ENCODE peak calls at places on chromosome 19, in four cellular contexts. O, A, E and T are unnamed samples.

GRCh38 chr19:54573330-54573872 is at the start of gene LILRA2:
- DNase-seq in A (no peak), E (no peak), O (no peak), T (no peak)

GRCh38 chr19:46211201-46211881 is 18.2 kb upstream of the IGFL1 start:
- DNase-seq in O (no peak), A (no peak), E (no peak), T (no peak)

GRCh38 chr19:38478273-38478971 is 44.9 kb downstream of the RYR1 start:
- DNase-seq in A (peak), O (no peak), E (peak), T (peak)

GRCh38 chr19:7658219-7658686 is 10.6 kb upstream of the RETN start:
- DNase-seq in O (peak), E (no peak), A (no peak), T (no peak)

GRCh38 chr19:44059229-44059628 is 7.4 kb downstream of the ZNF223 start:
- DNase-seq in A (no peak), E (no peak), O (no peak), T (no peak)

GRCh38 chr19:12043752-12044422 is 8.4 kb upstream of the ZNF433 start:
- DNase-seq in A (no peak), O (no peak), E (no peak), T (no peak)

GRCh38 chr19:709196-709964 is 645 bp downstream of the PALM start:
- DNase-seq in O (no peak), A (no peak), E (no peak), T (no peak)

GRCh38 chr19:4295972-4296771 is 6.0 kb downstream of the TMIGD2 start:
- DNase-seq in A (no peak), O (no peak), E (no peak), T (no peak)

GRCh38 chr19:18961767-18962423 is 20.9 kb upstream of the HOMER3 start:
- DNase-seq in E (no peak), A (peak), O (no peak), T (no peak)

GRCh38 chr19:47414469-47414868 is 4.9 kb downstream of the MEIS3 start:
- DNase-seq in A (peak), O (no peak), E (peak), T (peak)

GRCh38 chr19:56271096-56271495 is 1.5 kb upstream of the EDDM13 start:
- DNase-seq in E (no peak), O (no peak), A (no peak), T (no peak)

DNA sequence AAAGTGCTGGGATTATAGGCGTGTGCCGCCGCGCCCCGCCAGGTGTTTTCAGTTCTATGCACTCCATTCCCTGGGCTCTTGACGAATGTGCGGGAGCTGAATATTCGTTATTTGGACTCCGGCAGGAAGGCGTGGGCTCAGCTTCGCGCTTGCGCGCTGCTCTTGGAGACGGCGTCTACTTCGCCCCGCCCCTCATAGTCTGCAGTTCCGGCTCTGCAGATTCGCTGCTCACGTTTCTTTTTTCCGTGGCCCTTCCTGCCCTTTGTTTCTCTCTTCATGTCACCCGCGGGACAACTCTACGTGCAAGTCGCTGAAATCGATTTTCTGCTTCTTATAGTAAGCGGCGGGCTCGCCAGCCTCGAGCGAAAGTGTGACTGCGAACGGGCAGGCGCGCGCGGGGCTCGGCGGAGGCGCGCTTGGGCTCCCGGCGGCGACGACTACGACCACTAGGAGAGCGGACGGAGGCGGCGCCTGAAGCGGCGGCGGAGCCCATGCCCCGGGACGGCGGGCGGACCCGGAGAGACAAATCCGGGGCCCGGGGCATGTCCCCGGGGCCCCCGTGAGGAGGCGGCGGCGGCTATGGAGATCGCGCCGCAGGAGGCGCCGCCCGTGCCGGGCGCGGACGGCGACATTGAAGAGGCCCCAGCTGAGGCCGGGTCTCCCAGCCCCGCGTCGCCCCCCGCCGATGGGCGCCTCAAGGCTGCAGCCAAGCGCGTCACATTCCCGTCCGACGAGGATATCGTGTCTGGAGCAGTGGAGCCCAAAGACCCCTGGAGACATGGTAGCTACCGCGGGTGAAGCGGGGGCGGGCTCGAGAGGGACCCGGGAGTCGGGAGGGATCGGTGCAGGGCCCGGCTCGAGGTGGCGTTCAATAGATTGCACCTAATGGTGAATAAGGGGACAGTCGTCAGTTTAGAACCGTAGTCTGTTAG is at the start of gene PPP1R37:
- DNase-seq in O (peak), E (peak), A (peak), T (peak)
- TF ChIP-seq SP1 in O (peak), E (peak), A (no peak), T (no peak)

GRCh38 chr19:10537668-10538067 is 6.0 kb upstream of the ATG4D start:
- DNase-seq in O (no peak), A (no peak), E (no peak), T (no peak)

GRCh38 chr19:10535613-10536012 is 8.1 kb upstream of the ATG4D start:
- DNase-seq in A (no peak), O (no peak), E (peak), T (peak)

GRCh38 chr19:10532457-10532856 is 11.2 kb upstream of the ATG4D start:
- DNase-seq in O (no peak), A (no peak), E (no peak), T (no peak)

GRCh38 chr19:10538204-10538603 is 5.5 kb upstream of the ATG4D start:
- DNase-seq in E (no peak), O (no peak), A (no peak), T (no peak)

GRCh38 chr19:10533656-10534386 is 9.9 kb upstream of the ATG4D start:
- DNase-seq in A (no peak), E (no peak), O (no peak), T (no peak)
- TF ChIP-seq FOXM1 in A (no peak), E (no peak), O (no peak), T (no peak)

GRCh38 chr19:16887353-16888265 is 1.2 kb upstream of the F2RL3 start:
- DNase-seq in E (peak), A (no peak), O (no peak), T (no peak)
- TF ChIP-seq FOXK2 in E (peak), A (no peak), O (no peak), T (no peak)

GRCh38 chr19:51256053-51256682 is 5.3 kb downstream of the SIGLECL1 start:
- DNase-seq in A (no peak), O (no peak), E (no peak), T (no peak)

GRCh38 chr19:51247972-51248371 is 2.9 kb upstream of the SIGLECL1 start:
- DNase-seq in O (no peak), E (no peak), A (no peak), T (no peak)

GRCh38 chr19:51253088-51253806 is 2.4 kb downstream of the SIGLECL1 start:
- DNase-seq in E (no peak), O (no peak), A (no peak), T (no peak)

GRCh38 chr19:51250786-51251452 is at the start of gene SIGLECL1:
- DNase-seq in A (no peak), E (peak), O (no peak), T (no peak)

GRCh38 chr19:51251453-51251790 is 542 bp downstream of the SIGLECL1 start:
- DNase-seq in A (no peak), O (no peak), E (no peak), T (no peak)
- TF ChIP-seq SP1 in A (no peak), O (no peak), E (no peak), T (no peak)

DNA sequence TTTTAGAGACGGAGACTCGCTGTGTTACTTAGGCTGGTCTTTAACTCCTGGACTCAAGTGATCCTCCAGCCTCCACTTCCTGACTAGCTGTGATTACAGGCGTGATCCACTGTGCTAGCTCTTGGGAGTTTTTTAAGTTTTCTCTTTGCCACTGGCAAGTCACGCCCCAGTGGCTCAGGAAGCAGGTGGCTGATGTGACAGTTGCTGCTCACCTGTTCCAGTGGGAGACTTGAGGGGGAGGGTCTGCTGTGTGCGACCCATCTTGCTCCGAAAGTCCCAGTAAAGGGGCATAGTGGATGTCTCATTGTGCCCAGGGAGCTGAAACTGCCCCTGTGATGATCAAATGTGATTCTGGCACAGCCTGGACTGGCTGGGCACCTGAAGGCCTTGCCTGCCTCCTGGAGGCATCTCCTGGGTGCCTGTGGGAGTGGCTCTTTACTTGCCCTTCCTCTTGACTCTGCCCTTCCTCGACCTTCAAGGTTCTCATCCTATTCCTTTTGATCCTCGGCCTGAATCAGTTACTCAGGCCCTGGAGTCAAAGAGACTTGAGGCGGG is 7.8 kb downstream of the SMARCA4 start:
- DNase-seq in A (no peak), O (peak), E (no peak), T (no peak)
- TF ChIP-seq FOXM1 in A (no peak), O (no peak), E (no peak), T (no peak)

GRCh38 chr19:30076101-30076551 is 134.1 kb downstream of the URI1 start:
- DNase-seq in E (no peak), A (no peak), O (no peak), T (no peak)

GRCh38 chr19:30074741-30075460 is 132.9 kb downstream of the URI1 start:
- DNase-seq in E (no peak), A (no peak), O (no peak), T (no peak)

GRCh38 chr19:30078381-30078910 is 136.4 kb downstream of the URI1 start:
- DNase-seq in O (no peak), A (no peak), E (no peak), T (no peak)

GRCh38 chr19:30077851-30078355 is 135.9 kb downstream of the URI1 start:
- DNase-seq in E (no peak), O (no peak), A (no peak), T (no peak)

DNA sequence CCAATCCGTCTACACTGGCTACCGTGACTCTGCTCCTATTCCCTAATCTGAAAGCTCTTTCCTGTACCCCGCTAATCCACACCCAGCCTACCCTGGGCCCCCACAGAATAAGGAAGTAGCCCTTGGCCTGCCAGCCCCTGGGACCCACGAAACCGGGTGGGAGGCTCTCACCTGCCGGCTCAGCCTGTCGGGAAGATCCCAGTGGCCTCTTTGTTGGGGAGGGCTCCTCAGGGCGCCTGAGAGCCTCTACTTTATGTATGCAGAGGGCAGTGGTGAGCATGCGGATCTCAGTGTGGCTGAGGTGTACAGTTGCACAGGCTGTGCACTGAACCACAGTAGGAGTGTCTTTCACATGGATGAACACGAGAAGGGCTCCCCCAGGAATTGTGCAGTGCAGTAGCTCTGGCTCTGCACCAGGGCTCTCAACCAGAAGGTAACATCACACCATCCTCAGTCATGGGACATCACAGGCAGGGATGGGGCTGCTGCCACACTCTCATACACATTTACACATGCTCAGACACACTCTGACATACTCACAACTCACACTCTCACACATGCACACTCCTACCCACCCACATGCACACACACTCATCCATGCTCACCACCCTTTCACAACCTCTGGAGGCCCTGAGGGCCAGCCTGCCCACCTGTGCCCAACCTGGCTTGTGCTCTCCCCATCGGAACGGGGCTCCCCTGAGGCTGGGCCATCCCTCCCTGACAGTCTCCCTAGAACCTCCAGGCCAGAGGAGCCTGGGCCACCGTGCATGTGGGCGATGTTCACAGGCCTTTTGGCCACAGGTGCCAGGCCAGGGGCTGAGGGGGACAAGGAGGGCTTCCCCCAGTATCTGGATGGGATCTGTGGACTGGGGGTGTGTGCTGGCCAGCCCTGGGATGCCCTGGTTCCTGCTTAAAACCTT is 135.0 kb downstream of the URI1 start:
- DNase-seq in E (no peak), O (no peak), A (no peak), T (no peak)
- TF ChIP-seq FOXK2 in E (no peak), O (no peak), A (no peak), T (no peak)

GRCh38 chr19:13843104-13843921 is 33.6 kb upstream of the NANOS3 start:
- DNase-seq in O (no peak), A (no peak), E (no peak), T (no peak)
- TF ChIP-seq SP1 in O (no peak), A (no peak), E (peak), T (no peak)